ENCODE peak calls at places on chromosomes 12 and 14, in nine cellular contexts. N is NCI-H2171, I is mucosa of descending colon, R is fibroblast of mammary gland, K is stomach, F is T-cell, Q is breast epithelium, V is left cardiac atrium, W is lower lobe of right lung. S is an unnamed sample.

GRCh38 chr12:11717533-11717961 is 68.1 kb downstream of the ETV6 start:
- DNase-seq in N (no peak), I (no peak), R (peak; percentile 84), K (no peak), F (no peak), Q (no peak), V (no peak), W (no peak), S (no peak)

GRCh38 chr12:57519758-57520007 is 631 bp downstream of the DDIT3 start:
- DNase-seq in N (no peak), I (no peak), R (no peak), K (no peak), F (no peak), Q (peak; percentile 43), V (no peak), W (no peak), S (no peak)

GRCh38 chr14:74978416-74978947 is 23.1 kb upstream of the PGF start:
- DNase-seq in N (no peak), I (no peak), R (no peak), K (no peak), F (no peak), Q (no peak), V (no peak), W (no peak), S (no peak)

GRCh38 chr14:101082036-101082435 is 178.5 kb upstream of the RTL1 start:
- DNase-seq in N (no peak), I (no peak), R (no peak), K (peak; percentile 19), F (no peak), Q (peak; percentile 6), V (no peak), W (no peak), S (no peak)

GRCh38 chr12:15278816-15279658 is 43.3 kb upstream of the PTPRO start:
- DNase-seq in N (no peak), I (peak; percentile 64), R (peak; percentile 94), K (peak; percentile 94), F (no peak), Q (peak; percentile 82), V (peak; percentile 87), W (peak; percentile 89), S (no peak)

GRCh38 chr14:72559227-72559626 is 334.7 kb downstream of the DPF3 start:
- DNase-seq in N (peak; percentile 21), I (no peak), R (peak; percentile 48), K (no peak), F (no peak), Q (no peak), V (no peak), W (no peak), S (no peak)

GRCh38 chr12:49910331-49911212 is 6.9 kb upstream of the FAIM2 start:
- DNase-seq in N (no peak), I (no peak), R (no peak), K (no peak), F (no peak), Q (no peak), V (no peak), W (peak; percentile 20), S (no peak)

GRCh38 chr12:72296389-72296788 is 24.2 kb downstream of the TRHDE start:
- DNase-seq in N (no peak), I (no peak), R (peak; percentile 65), K (no peak), F (no peak), Q (no peak), V (no peak), W (no peak), S (no peak)

GRCh38 chr14:102916347-102917055 is 6.0 kb upstream of the AMN start:
- DNase-seq in N (no peak), I (no peak), R (no peak), K (no peak), F (no peak), Q (no peak), V (no peak), W (peak; percentile 34), S (no peak)

GRCh38 chr14:73771848-73772705 is 57.9 kb upstream of the PNMA1 start:
- DNase-seq in N (peak; percentile 64), I (peak; percentile 90), R (peak; percentile 75), K (peak; percentile 86), F (peak; percentile 52), Q (peak; percentile 70), V (peak; percentile 65), W (peak; percentile 74), S (peak; percentile 71)